ENCODE peak calls at places on chromosomes 12 and 14, in four cellular contexts. W, L, N and K are unnamed samples.

GRCh38 chr12:73798523-73798922 is 739.1 kb upstream of the ATXN7L3B start:
- DNase-seq in W (no peak), L (no peak), N (no peak), K (no peak)

GRCh38 chr12:55957106-55957859 is 8.6 kb downstream of the PMEL start:
- DNase-seq in L (no peak), W (no peak), N (no peak), K (no peak)

GRCh38 chr12:106227641-106228319 is 20.0 kb downstream of the CKAP4 start:
- DNase-seq in L (no peak), N (no peak), W (no peak), K (peak; percentile 47)

GRCh38 chr14:53047302-53047701 is 96.5 kb upstream of the FERMT2 start:
- DNase-seq in N (no peak), L (no peak), W (no peak), K (no peak)

GRCh38 chr14:44897844-44898151 is 63.9 kb downstream of the KLHL28 start:
- DNase-seq in L (no peak), N (no peak), W (no peak), K (no peak)

GRCh38 chr12:630656-631632 is 32.3 kb downstream of the NINJ2 start:
- DNase-seq in W (no peak), L (no peak), N (no peak), K (no peak)

GRCh38 chr14:73233564-73233963 is 3.7 kb upstream of the PAPLN start:
- DNase-seq in L (no peak), W (no peak), N (no peak), K (no peak)

GRCh38 chr12:82406651-82407050 is 48.3 kb downstream of the METTL25 start:
- DNase-seq in L (no peak), N (no peak), W (no peak), K (no peak)

GRCh38 chr12:25496098-25496587 is 56.9 kb downstream of the LMNTD1 start:
- DNase-seq in N (no peak), L (no peak), W (no peak), K (no peak)

GRCh38 chr14:85824526-85824925 is 294.6 kb downstream of the FLRT2 start:
- DNase-seq in L (no peak), W (no peak), N (no peak), K (no peak)
- TF ChIP-seq HDAC6 in L (no peak), W (no peak), N (no peak), K (no peak)

GRCh38 chr14:78446807-78447206 is 276.6 kb downstream of the NRXN3 start:
- DNase-seq in N (no peak), L (no peak), W (no peak), K (no peak)

GRCh38 chr14:78455896-78456435 is 285.8 kb downstream of the NRXN3 start:
- DNase-seq in W (no peak), L (no peak), N (no peak), K (no peak)

GRCh38 chr14:78448483-78449094 is 278.4 kb downstream of the NRXN3 start:
- DNase-seq in W (peak; percentile 68), N (peak; percentile 34), L (peak; percentile 45), K (peak; percentile 15)

GRCh38 chr14:78445275-78445674 is 275.1 kb downstream of the NRXN3 start:
- DNase-seq in N (no peak), L (no peak), W (no peak), K (no peak)

DNA sequence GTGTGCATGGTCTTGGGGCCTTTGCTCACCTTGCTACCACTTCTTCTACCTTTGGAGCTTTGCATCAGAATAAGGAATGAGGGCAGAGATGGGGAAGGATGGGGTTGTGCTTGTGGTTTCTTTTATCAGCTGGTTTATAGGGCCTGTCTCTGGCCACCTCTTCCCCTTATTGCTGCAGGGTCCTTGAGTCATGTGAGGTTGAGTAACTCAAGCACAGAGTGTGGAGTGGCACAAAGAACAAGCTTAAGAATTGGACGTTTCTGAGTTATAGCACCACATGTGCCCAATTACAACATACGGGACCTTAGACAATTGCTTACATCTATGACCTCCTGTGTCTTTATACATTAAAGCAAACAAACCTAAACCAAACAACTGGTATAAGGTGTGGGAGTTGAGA is 280.8 kb downstream of the NRXN3 start:
- DNase-seq in N (no peak), L (no peak), W (no peak), K (no peak)
- TF ChIP-seq HDAC6 in N (no peak), L (no peak), W (no peak), K (no peak)

GRCh38 chr14:94284221-94284620 is 8.8 kb downstream of the SERPINA10 start:
- DNase-seq in W (no peak), L (no peak), N (no peak), K (no peak)
- TF ChIP-seq HDAC6 in W (no peak), L (no peak), N (no peak), K (no peak)

DNA sequence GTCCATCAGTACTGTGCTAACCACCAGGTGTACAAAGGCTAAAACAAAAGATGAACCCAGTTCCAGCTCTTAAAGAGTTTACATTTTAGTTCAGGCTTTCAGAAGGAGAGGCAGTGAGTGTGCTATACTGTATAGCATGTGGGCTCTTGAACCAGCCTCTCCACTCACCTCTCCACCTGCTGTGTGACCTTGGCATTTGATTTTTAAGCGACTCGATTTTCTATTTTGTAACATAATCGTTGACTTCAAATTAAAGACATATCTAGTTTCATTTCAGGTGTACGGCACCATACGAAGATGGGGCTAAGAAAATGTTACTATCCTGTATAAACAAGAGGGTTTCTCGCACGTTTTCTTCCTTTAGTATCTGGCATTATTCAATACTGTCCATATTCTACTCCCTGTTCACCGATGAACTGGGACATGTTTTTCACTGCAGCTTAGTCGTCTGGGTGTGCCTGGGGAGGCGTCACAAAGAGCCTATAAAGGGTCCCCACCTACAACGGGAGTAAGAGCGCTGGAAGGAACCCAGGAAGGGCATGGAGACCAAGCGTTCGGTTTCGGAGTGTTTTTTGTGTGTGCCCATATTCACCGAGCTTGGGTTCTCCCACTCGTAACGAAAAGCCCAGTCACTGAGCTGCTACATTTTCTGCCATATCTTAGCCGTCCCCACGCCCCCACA is 752 bp upstream of the USP15 start:
- DNase-seq in L (no peak), N (no peak), W (no peak), K (peak; percentile 37)
- TF ChIP-seq HDAC6 in L (no peak), N (no peak), W (no peak), K (no peak)